ENCODE peak calls at places on chromosome 10, in eight cellular contexts. W, A, P, O, U, T, I and G are unnamed samples.
A peak's percentile ranks its signal among the peaks of the same experiment; 100 is the strongest.

GRCh38 chr10:73886085-73886529 is 11.8 kb upstream of the CAMK2G start:
- DNase-seq in U (peak; percentile 88), T (peak; percentile 62), W (peak; percentile 44), P (peak; percentile 57), O (peak; percentile 34), A (peak; percentile 31), I (peak; percentile 73), G (no peak)

GRCh38 chr10:63630928-63631685 is 109.9 kb downstream of the REEP3 start:
- DNase-seq in P (no peak), A (no peak), I (no peak), U (no peak), T (no peak), O (no peak), W (no peak), G (no peak)

GRCh38 chr10:15433850-15434537 is 62.9 kb upstream of the FAM171A1 start:
- DNase-seq in U (peak; percentile 47), O (peak; percentile 26), A (no peak), W (no peak), P (peak; percentile 41), T (peak; percentile 53), I (peak; percentile 27), G (peak; percentile 44)

GRCh38 chr10:68560916-68561691 is 967 bp downstream of the TET1 start:
- DNase-seq in W (no peak), I (no peak), P (peak; percentile 19), U (peak; percentile 70), T (peak; percentile 35), O (no peak), A (no peak), G (peak; percentile 29)

GRCh38 chr10:113480081-113480360 is 72.8 kb upstream of the HABP2 start:
- DNase-seq in A (no peak), P (no peak), T (no peak), U (no peak), O (no peak), I (no peak), W (no peak), G (no peak)

GRCh38 chr10:72809033-72809432 is 84.5 kb upstream of the OIT3 start:
- DNase-seq in T (no peak), O (no peak), W (no peak), U (no peak), P (no peak), I (no peak), A (no peak), G (no peak)

GRCh38 chr10:32149257-32149955 is 93.2 kb upstream of the KIF5B start:
- DNase-seq in O (no peak), A (no peak), P (no peak), U (peak; percentile 56), T (no peak), I (no peak), W (no peak), G (no peak)

GRCh38 chr10:80136134-80136571 is 3.6 kb downstream of the PLAC9 start:
- DNase-seq in T (no peak), P (no peak), U (no peak), O (no peak), W (no peak), I (no peak), A (no peak), G (no peak)

GRCh38 chr10:70132098-70133029 is at the start of gene AIFM2:
- DNase-seq in U (peak; percentile 78), A (no peak), W (no peak), O (no peak), I (peak; percentile 59), P (peak; percentile 49), T (peak; percentile 40), G (peak; percentile 41)

GRCh38 chr10:16816142-16816541 is 1.1 kb downstream of the RSU1 start:
- DNase-seq in T (no peak), P (no peak), I (no peak), A (no peak), W (no peak), O (no peak), U (peak; percentile 12), G (no peak)

GRCh38 chr10:118251791-118252190 is 90.3 kb downstream of the FAM204A start:
- DNase-seq in O (no peak), I (no peak), U (no peak), A (no peak), T (no peak), P (no peak), W (no peak), G (no peak)

GRCh38 chr10:113937258-113937657 is 82.8 kb downstream of the NHLRC2 start:
- DNase-seq in A (no peak), T (no peak), W (no peak), U (no peak), P (no peak), O (no peak), I (no peak), G (no peak)

GRCh38 chr10:9010093-9010492 is 955.6 kb downstream of the GATA3 start:
- DNase-seq in U (peak; percentile 37), A (peak; percentile 1), O (no peak), W (no peak), P (no peak), T (no peak), I (no peak), G (no peak)

GRCh38 chr10:104639595-104640338 is 1.3 kb upstream of the SORCS3 start:
- DNase-seq in P (no peak), T (peak; percentile 36), A (no peak), I (peak; percentile 59), U (peak; percentile 82), W (no peak), O (no peak), G (no peak)

GRCh38 chr10:103668351-103669242 is 175.1 kb downstream of the NEURL1 start:
- DNase-seq in W (no peak), P (no peak), O (no peak), I (no peak), U (no peak), A (no peak), T (no peak), G (no peak)

GRCh38 chr10:6086375-6087233 is 2.2 kb upstream of the RBM17 start:
- DNase-seq in T (peak; percentile 62), W (peak; percentile 89), I (peak; percentile 74), U (peak; percentile 96), A (peak; percentile 69), O (peak; percentile 75), P (peak; percentile 92), G (peak; percentile 64)

GRCh38 chr10:102718220-102718619 is 3.8 kb downstream of the SFXN2 start:
- DNase-seq in T (no peak), A (no peak), O (no peak), I (no peak), P (no peak), W (no peak), U (peak; percentile 93), G (no peak)

GRCh38 chr10:38103754-38104153 is 9.6 kb downstream of the ZNF37A start:
- DNase-seq in U (no peak), P (no peak), T (no peak), W (no peak), I (no peak), O (no peak), A (no peak), G (no peak)

GRCh38 chr10:7085147-7085912 is 325.5 kb downstream of the SFMBT2 start:
- DNase-seq in O (peak; percentile 17), I (no peak), T (no peak), P (no peak), U (no peak), A (no peak), W (no peak), G (no peak)

GRCh38 chr10:19638173-19638872 is 177.9 kb upstream of the PLXDC2 start:
- DNase-seq in I (no peak), U (no peak), T (no peak), O (no peak), P (no peak), W (no peak), A (no peak), G (no peak)

GRCh38 chr10:34474060-34474376 is 341.1 kb downstream of the PARD3 start:
- DNase-seq in I (no peak), W (no peak), T (no peak), U (no peak), A (no peak), P (no peak), O (no peak), G (no peak)

GRCh38 chr10:86346169-86346793 is 20.3 kb downstream of the GRID1 start:
- DNase-seq in T (no peak), O (no peak), U (peak; percentile 72), A (no peak), P (no peak), W (no peak), I (no peak), G (no peak)

GRCh38 chr10:117477961-117478670 is 64.4 kb upstream of the EMX2 start:
- DNase-seq in O (no peak), A (no peak), P (no peak), U (peak; percentile 37), W (no peak), T (no peak), I (no peak), G (no peak)

GRCh38 chr10:13019280-13019679 is 17.8 kb upstream of the CCDC3 start:
- DNase-seq in T (no peak), I (no peak), U (no peak), O (no peak), P (no peak), A (no peak), W (no peak), G (no peak)

GRCh38 chr10:78806805-78807221 is 262.0 kb upstream of the ZMIZ1 start:
- DNase-seq in A (no peak), O (no peak), U (peak; percentile 55), W (no peak), T (no peak), I (no peak), P (no peak), G (no peak)

GRCh38 chr10:101363850-101364400 is 10.0 kb downstream of the BTRC start:
- DNase-seq in T (no peak), A (no peak), U (no peak), W (no peak), O (no peak), P (no peak), I (no peak), G (no peak)

GRCh38 chr10:53690556-53691240 is 918.1 kb upstream of the MBL2 start:
- DNase-seq in U (peak; percentile 7), W (no peak), P (peak; percentile 4), A (no peak), O (no peak), I (no peak), T (no peak), G (no peak)

GRCh38 chr10:79377557-79378382 is 30.5 kb downstream of the PPIF start:
- DNase-seq in I (no peak), T (no peak), A (no peak), W (no peak), P (no peak), O (no peak), U (no peak), G (no peak)

GRCh38 chr10:28564905-28565304 is 32.0 kb downstream of the WAC start:
- DNase-seq in O (no peak), W (no peak), U (no peak), T (no peak), A (no peak), P (peak; percentile 9), I (no peak), G (no peak)